ENCODE peak calls at places on chromosomes 16 and 17, in seven cellular contexts. B is fibroblast of lung; X is esophagus muscularis mucosa; H is naive thymus-derived CD4-positive, alpha-beta T cell; N is CD8-positive, alpha-beta T cell; F is A549; D is PC-9. S is an unnamed sample. For H3K4me1 and H3K9me3, the result is how much of the 10 kb centered on the place peaks cover.

GRCh38 chr17:7307686-7308624 is 527 bp downstream of the EIF5A start:
- DNase-seq in N (peak), X (no peak), F (peak), D (no peak), B (peak), H (peak), S (peak)

GRCh38 chr16:2895813-2896212 is 12.8 kb downstream of the FLYWCH2 start:
- DNase-seq in N (no peak), B (no peak), H (no peak), D (no peak), X (no peak), F (peak), S (peak)

GRCh38 chr17:9056566-9056965 is 35.3 kb downstream of the NTN1 start:
- DNase-seq in B (no peak), N (no peak), D (no peak), H (no peak), F (no peak), X (no peak), S (no peak)

GRCh38 chr17:39580082-39580468 is 27.6 kb downstream of the NEUROD2 start:
- DNase-seq in B (no peak), H (no peak), X (no peak), F (no peak), N (no peak), D (no peak), S (no peak)

GRCh38 chr16:78896280-78896679 is 704.3 kb downstream of the MAF start:
- DNase-seq in F (no peak), H (no peak), X (no peak), B (no peak), N (peak), D (no peak), S (no peak)

GRCh38 chr16:800834-801488 is 427 bp upstream of the GNG13 start:
- DNase-seq in N (no peak), H (no peak), X (no peak), B (no peak), F (no peak), D (no peak), S (no peak)

GRCh38 chr17:35243459-35244204 is 760 bp downstream of the SLFN5 start:
- DNase-seq in D (peak), N (peak), F (peak), B (peak), X (peak), H (peak), S (peak)

GRCh38 chr16:49856741-49857330 is 924 bp upstream of the ZNF423 start:
- DNase-seq in H (no peak), F (peak), D (no peak), B (peak), N (no peak), X (no peak), S (peak)

GRCh38 chr16:56807011-56807675 is 57.9 kb upstream of the SLC12A3 start:
- DNase-seq in D (peak), H (no peak), X (no peak), F (peak), N (no peak), B (peak), S (peak)

GRCh38 chr16:30183236-30183960 is at the start of gene CORO1A:
- DNase-seq in F (peak), B (peak), D (peak), X (peak), H (peak), N (peak), S (peak)

GRCh38 chr16:85202631-85203461 is 90.6 kb upstream of the CIBAR2 start:
- DNase-seq in F (no peak), X (no peak), D (no peak), N (no peak), B (peak), H (no peak), S (no peak)

GRCh38 chr17:12732366-12732765 is 56.9 kb upstream of the ARHGAP44 start:
- DNase-seq in B (no peak), N (no peak), F (no peak), D (no peak), X (no peak), H (no peak), S (peak)

GRCh38 chr16:895371-895770 is 75.4 kb downstream of the LMF1 start:
- DNase-seq in X (no peak), N (peak), H (no peak), F (no peak), D (no peak), B (no peak), S (no peak)

GRCh38 chr17:66542967-66543525 is 240.6 kb downstream of the PRKCA start:
- DNase-seq in F (no peak), X (no peak), D (no peak), H (no peak), B (peak), N (no peak), S (no peak)

GRCh38 chr17:55811536-55811935 is 60.7 kb downstream of the PCTP start:
- DNase-seq in F (no peak), D (no peak), N (no peak), H (no peak), B (no peak), X (no peak), S (no peak)

GRCh38 chr17:63438092-63439051 is 7.7 kb downstream of the CYB561 start:
- DNase-seq in H (no peak), N (no peak), X (no peak), F (no peak), B (no peak), D (no peak), S (no peak)

GRCh38 chr17:78263063-78263735 is 31.8 kb downstream of the TMEM235 start:
- DNase-seq in F (no peak), B (no peak), H (no peak), D (no peak), N (no peak), X (no peak), S (no peak)
- H3K4me3 ChIP-seq in F (no peak), B (no peak), H (no peak), D (no peak), N (no peak), X (no peak), S (no peak)

GRCh38 chr16:70684146-70685060 is 1.4 kb downstream of the MTSS2 start:
- DNase-seq in F (no peak), B (no peak), D (no peak), H (no peak), X (no peak), N (peak), S (no peak)

GRCh38 chr16:70680495-70681381 is 5.1 kb downstream of the MTSS2 start:
- DNase-seq in N (peak), B (no peak), D (no peak), X (no peak), H (no peak), F (no peak), S (no peak)

GRCh38 chr16:70681382-70682238 is 4.2 kb downstream of the MTSS2 start:
- DNase-seq in D (no peak), H (no peak), X (no peak), N (no peak), F (no peak), B (no peak), S (no peak)

GRCh38 chr16:70683146-70683944 is 2.5 kb downstream of the MTSS2 start:
- DNase-seq in N (peak), H (no peak), B (no peak), D (no peak), F (no peak), X (no peak), S (no peak)

GRCh38 chr16:70682239-70683145 is 3.4 kb downstream of the MTSS2 start:
- DNase-seq in X (no peak), D (no peak), B (no peak), H (no peak), F (no peak), N (peak), S (no peak)
- H3K4me1 ChIP-seq in X (half or more), D (under half), B (under half), H (under half), F (half or more), N (under half), S (under half)

GRCh38 chr17:74114881-74115470 is 88.5 kb upstream of the RPL38 start:
- DNase-seq in N (no peak), H (no peak), B (no peak), X (no peak), D (no peak), F (no peak), S (no peak)

GRCh38 chr17:74113326-74113725 is 90.2 kb upstream of the RPL38 start:
- DNase-seq in H (no peak), B (no peak), D (no peak), X (no peak), N (no peak), F (no peak), S (no peak)

GRCh38 chr17:74115586-74115985 is 87.9 kb upstream of the RPL38 start:
- DNase-seq in B (no peak), H (no peak), N (no peak), X (no peak), D (no peak), F (no peak), S (no peak)

GRCh38 chr17:74116087-74116717 is 87.3 kb upstream of the RPL38 start:
- DNase-seq in B (no peak), F (no peak), H (no peak), D (no peak), N (no peak), X (no peak), S (no peak)

GRCh38 chr17:74113952-74114351 is 89.5 kb upstream of the RPL38 start:
- DNase-seq in B (no peak), X (no peak), H (no peak), D (no peak), F (no peak), N (no peak), S (no peak)
- H3K9me3 ChIP-seq in B (under half), X (under half), H (under half), D (under half), F (under half), N (under half), S (under half)

GRCh38 chr16:65531475-65531874 is 409.6 kb upstream of the CDH11 start:
- DNase-seq in D (no peak), B (no peak), X (no peak), H (no peak), N (no peak), F (no peak), S (no peak)

GRCh38 chr16:65532846-65533245 is 411.0 kb upstream of the CDH11 start:
- DNase-seq in X (peak), D (no peak), F (no peak), B (no peak), H (no peak), N (no peak), S (no peak)

GRCh38 chr16:65534121-65534528 is 412.3 kb upstream of the CDH11 start:
- DNase-seq in D (no peak), H (no peak), X (peak), N (no peak), B (no peak), F (no peak), S (peak)

GRCh38 chr16:65537336-65537735 is 415.5 kb upstream of the CDH11 start:
- DNase-seq in B (no peak), N (no peak), H (no peak), X (peak), F (no peak), D (no peak), S (no peak)

DNA sequence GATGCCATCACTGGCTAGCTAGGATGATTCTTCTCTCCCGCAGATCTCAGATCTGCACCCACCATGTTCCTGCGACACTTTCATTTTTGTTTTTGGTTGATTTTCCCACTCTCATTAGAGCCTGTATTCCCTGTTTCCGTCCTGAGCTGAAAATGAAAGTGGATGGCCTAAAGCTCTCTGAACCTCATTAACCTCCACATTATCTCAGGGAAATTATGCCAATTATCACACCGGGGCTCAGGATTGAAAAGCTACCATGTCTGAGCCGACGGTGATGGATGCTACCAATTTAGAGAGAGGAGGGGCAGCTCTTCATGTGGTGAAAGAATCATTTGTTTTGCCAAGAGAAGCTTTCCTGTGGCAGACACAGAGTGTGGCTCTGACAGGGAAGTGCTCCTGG is 410.4 kb upstream of the CDH11 start:
- DNase-seq in F (no peak), D (no peak), N (no peak), X (peak), B (no peak), H (no peak), S (no peak)
- H3K4me3 ChIP-seq in F (no peak), D (no peak), N (no peak), X (no peak), B (peak), H (no peak), S (peak)

GRCh38 chr17:77380411-77381184 is 239.8 kb downstream of the SEC14L1 start:
- DNase-seq in H (no peak), N (no peak), B (no peak), X (no peak), D (no peak), F (no peak), S (no peak)
- H3K4me1 ChIP-seq in H (half or more), N (half or more), B (half or more), X (half or more), D (under half), F (half or more), S (under half)

S was measured in SJSA1.